ENCODE peak calls at places on chromosomes 7 and 10, in nine cellular contexts. Z is lower lobe of right lung, L is right cardiac atrium, K is IMR-90, C is lung, A is A549, W is right lobe of liver, V is mesendoderm, Y is right atrium auricular region. I is an unnamed sample.

GRCh38 chr10:121772890-121773289 is 154.9 kb downstream of the ATE1 start:
- DNase-seq in Z (no peak), L (no peak), K (peak; percentile 68), C (no peak), A (no peak), W (no peak), V (peak; percentile 60), Y (no peak), I (no peak)

GRCh38 chr10:60299961-60300883 is 89.5 kb downstream of the ANK3 start:
- DNase-seq in Z (no peak), L (peak; percentile 37), K (peak; percentile 52), C (no peak), A (no peak), W (no peak), V (peak; percentile 93), Y (peak; percentile 67), I (peak; percentile 34)

GRCh38 chr7:12949060-12950045 is 261.9 kb downstream of the ARL4A start:
- DNase-seq in Z (no peak), L (no peak), K (peak; percentile 55), C (no peak), A (no peak), W (no peak), V (peak; percentile 8), Y (no peak), I (no peak)

GRCh38 chr10:103660364-103661197 is 167.1 kb downstream of the NEURL1 start:
- DNase-seq in Z (peak; percentile 59), L (no peak), K (peak; percentile 48), C (no peak), A (no peak), W (peak; percentile 55), V (peak; percentile 24), Y (no peak), I (peak; percentile 39)

GRCh38 chr7:2087744-2088143 is 145.0 kb downstream of the MAD1L1 start:
- DNase-seq in Z (no peak), L (no peak), K (no peak), C (no peak), A (no peak), W (no peak), V (no peak), Y (no peak), I (no peak)

GRCh38 chr10:77084431-77085144 is 553.0 kb downstream of the KCNMA1 start:
- DNase-seq in Z (no peak), L (peak; percentile 15), K (no peak), C (no peak), A (no peak), W (no peak), V (no peak), Y (no peak), I (peak; percentile 40)

GRCh38 chr10:5582736-5583135 is 58.0 kb downstream of the CALML3 start:
- DNase-seq in Z (peak; percentile 28), L (no peak), K (no peak), C (no peak), A (no peak), W (no peak), V (peak; percentile 74), Y (no peak), I (no peak)

GRCh38 chr10:115975031-115975430 is 298.0 kb downstream of the GFRA1 start:
- DNase-seq in Z (no peak), L (no peak), K (no peak), C (no peak), A (no peak), W (no peak), V (no peak), Y (no peak), I (no peak)

GRCh38 chr10:11530806-11531205 is 80.6 kb downstream of the USP6NL start:
- DNase-seq in Z (no peak), L (no peak), K (no peak), C (no peak), A (no peak), W (no peak), V (no peak), Y (no peak), I (no peak)

GRCh38 chr10:11527068-11527467 is 84.4 kb downstream of the USP6NL start:
- DNase-seq in Z (no peak), L (no peak), K (no peak), C (no peak), A (no peak), W (no peak), V (no peak), Y (no peak), I (no peak)

GRCh38 chr10:11527700-11528255 is 83.7 kb downstream of the USP6NL start:
- DNase-seq in Z (no peak), L (no peak), K (peak; percentile 25), C (no peak), A (no peak), W (no peak), V (no peak), Y (no peak), I (no peak)

GRCh38 chr10:11528286-11528685 is 83.2 kb downstream of the USP6NL start:
- DNase-seq in Z (no peak), L (no peak), K (no peak), C (no peak), A (no peak), W (no peak), V (no peak), Y (no peak), I (no peak)

DNA sequence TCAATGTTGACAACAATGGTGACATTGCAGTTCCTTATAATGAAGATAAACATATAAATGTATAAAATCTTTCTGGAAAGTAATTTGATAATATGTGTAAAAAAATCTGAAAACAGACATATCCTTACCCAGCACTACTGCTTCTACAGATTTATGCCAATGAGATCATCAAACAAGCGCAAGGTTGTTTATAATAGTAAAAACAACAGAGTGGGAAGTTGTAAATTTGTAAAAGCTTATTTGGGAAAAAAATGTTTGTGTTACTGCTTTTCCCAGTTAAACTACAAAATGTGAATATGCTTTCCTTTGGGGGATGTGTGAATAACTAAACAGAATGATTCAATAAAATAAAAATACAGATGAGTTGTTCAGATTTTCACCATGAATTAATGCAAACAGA is 82.2 kb downstream of the USP6NL start:
- DNase-seq in Z (no peak), L (no peak), K (no peak), C (no peak), A (no peak), W (no peak), V (no peak), Y (no peak), I (no peak)
- H3K4me1 ChIP-seq in Z (peaks cover 27% of the 10 kb centered on the region), L (no peaks in the 10 kb centered on the region), K (peaks cover 16% of the 10 kb centered on the region), C (peaks cover 6% of the 10 kb centered on the region), A (peaks cover 3% of the 10 kb centered on the region), W (no peaks in the 10 kb centered on the region), V (peaks cover 6% of the 10 kb centered on the region), Y (peaks cover 13% of the 10 kb centered on the region), I (peaks cover 38% of the 10 kb centered on the region)

DNA sequence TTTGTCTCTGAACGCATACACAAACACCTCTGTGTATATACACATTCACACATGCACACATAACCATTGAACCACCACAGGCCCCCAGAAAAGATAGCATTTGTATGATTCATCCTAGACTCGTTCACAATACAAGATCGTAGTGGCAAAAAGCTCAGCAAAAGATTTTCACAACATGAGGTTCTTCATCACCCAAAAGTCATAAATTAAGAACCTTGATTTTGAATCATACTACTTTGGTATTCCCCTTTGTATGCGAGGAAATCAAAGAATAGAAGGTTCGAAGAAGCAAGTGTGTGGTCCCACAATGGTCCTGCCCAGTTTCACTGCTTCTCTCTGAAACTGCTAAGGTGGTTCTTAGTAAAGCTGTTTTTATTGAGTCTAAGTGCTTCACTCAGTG is 200.7 kb downstream of the CELF2 start:
- DNase-seq in Z (no peak), L (no peak), K (no peak), C (no peak), A (no peak), W (no peak), V (no peak), Y (no peak), I (no peak)
- H3K4me1 ChIP-seq in Z (peaks cover 13% of the 10 kb centered on the region), L (peaks cover 7% of the 10 kb centered on the region), K (no peaks in the 10 kb centered on the region), C (no peaks in the 10 kb centered on the region), A (no peaks in the 10 kb centered on the region), W (no peaks in the 10 kb centered on the region), V (no peaks in the 10 kb centered on the region), Y (peaks cover 17% of the 10 kb centered on the region), I (peaks cover 41% of the 10 kb centered on the region)

GRCh38 chr7:30115709-30116297 is 19.0 kb upstream of the MTURN start:
- DNase-seq in Z (no peak), L (no peak), K (no peak), C (no peak), A (no peak), W (no peak), V (peak; percentile 14), Y (no peak), I (no peak)

GRCh38 chr7:30116771-30117170 is 18.0 kb upstream of the MTURN start:
- DNase-seq in Z (no peak), L (peak; percentile 41), K (no peak), C (no peak), A (no peak), W (no peak), V (peak; percentile 62), Y (peak; percentile 71), I (no peak)

GRCh38 chr7:30113144-30113543 is 21.6 kb upstream of the MTURN start:
- DNase-seq in Z (no peak), L (no peak), K (no peak), C (no peak), A (no peak), W (no peak), V (no peak), Y (no peak), I (no peak)

GRCh38 chr7:30112103-30112713 is 22.6 kb upstream of the MTURN start:
- DNase-seq in Z (no peak), L (no peak), K (no peak), C (no peak), A (no peak), W (no peak), V (no peak), Y (no peak), I (no peak)

DNA sequence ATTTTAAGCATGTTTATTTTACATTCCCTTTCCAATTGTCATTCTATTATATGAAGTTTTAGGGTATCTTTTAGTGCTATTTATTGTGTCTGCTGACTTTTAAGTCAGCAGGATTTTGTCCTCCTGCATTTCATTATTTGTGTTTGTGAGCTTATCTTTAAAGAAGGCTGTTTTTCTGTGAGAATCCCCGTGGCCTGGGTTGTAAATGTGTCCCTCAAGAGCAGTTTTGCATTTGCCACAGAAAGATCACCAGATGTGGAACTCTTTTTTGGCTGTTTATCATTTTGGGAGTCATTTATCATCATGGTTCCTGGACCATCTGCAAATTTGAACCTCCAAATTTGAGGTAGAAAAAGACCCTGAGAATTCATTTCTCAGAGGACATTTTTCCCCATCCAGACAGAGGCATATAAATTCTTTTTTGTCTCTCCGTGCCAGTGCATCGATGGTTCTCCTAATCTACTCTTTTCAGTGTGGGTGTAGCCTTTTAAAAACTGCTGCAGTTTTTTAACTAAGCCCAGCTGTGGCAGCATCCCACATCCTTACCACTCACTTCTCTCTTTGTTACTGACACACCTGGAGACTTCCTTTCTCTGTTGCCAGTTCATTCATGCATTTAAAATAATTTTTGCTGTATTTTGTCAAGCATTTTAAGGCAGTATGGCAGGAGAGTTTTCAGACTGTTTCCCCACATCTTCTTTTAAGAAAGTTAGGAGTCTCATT is 20.1 kb upstream of the MTURN start:
- DNase-seq in Z (no peak), L (no peak), K (no peak), C (no peak), A (no peak), W (no peak), V (no peak), Y (no peak), I (no peak)
- H3K4me1 ChIP-seq in Z (no peaks in the 10 kb centered on the region), L (no peaks in the 10 kb centered on the region), K (no peaks in the 10 kb centered on the region), C (no peaks in the 10 kb centered on the region), A (no peaks in the 10 kb centered on the region), W (no peaks in the 10 kb centered on the region), V (no peaks in the 10 kb centered on the region), Y (no peaks in the 10 kb centered on the region), I (peaks cover 10% of the 10 kb centered on the region)

DNA sequence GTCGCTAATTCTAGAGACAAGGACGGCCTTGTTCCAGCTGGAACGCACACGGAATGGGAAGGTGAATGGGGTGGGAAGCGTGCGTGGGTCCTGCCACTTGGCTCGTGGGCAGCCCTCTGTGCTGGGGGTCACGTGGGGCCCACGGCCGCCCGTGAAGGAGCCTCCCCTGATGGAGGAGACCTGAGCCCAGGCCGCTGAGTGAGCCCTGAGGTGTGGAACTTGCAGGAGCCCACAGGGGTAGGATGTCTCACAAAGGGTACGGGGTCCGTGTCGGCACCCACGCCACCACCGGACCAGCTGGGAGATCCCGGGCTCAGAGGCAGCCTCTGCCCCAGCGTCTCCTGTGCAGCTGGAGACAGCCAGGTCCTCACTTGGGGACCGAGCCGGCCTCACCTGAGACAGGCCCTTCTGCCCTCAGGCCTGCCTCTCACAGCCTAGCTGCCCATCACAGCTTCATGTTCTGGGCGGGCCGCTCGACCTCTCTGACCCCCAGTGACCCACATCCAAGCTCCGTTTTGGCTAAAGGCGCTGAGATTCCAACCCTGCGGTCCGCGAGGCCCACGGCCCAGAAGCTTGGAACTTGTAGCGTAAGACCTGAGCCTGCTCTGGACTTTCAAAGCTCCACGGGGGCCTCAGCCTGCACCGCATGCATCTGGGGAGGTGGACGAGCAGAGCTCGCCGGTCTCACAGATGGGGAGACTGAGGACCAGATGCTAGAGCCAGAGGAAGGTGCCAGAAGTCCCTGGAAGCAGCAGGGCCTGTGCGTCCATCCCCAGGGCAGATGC is 84.9 kb downstream of the FOXL3 start:
- DNase-seq in Z (no peak), L (no peak), K (no peak), C (no peak), A (no peak), W (no peak), V (no peak), Y (no peak), I (no peak)
- H3K4me1 ChIP-seq in Z (peaks cover 12% of the 10 kb centered on the region), L (no peaks in the 10 kb centered on the region), K (no peaks in the 10 kb centered on the region), C (peaks cover 14% of the 10 kb centered on the region), A (no peaks in the 10 kb centered on the region), W (no peaks in the 10 kb centered on the region), V (no peaks in the 10 kb centered on the region), Y (peaks cover 13% of the 10 kb centered on the region), I (peaks cover 11% of the 10 kb centered on the region)

I was measured in left ventricle myocardium inferior.